ENCODE peak calls at places on chromosomes 4 and X, in six cellular contexts. L is K562, F is HepG2, I is H1, M is GM12891, R is GM12878. K is an unnamed sample.

GRCh38 chr4:138308421-138308820 is 66.3 kb upstream of the SLC7A11 start:
- DNase-seq in L (no peak), F (no peak), I (no peak), M (no peak), R (no peak), K (no peak)

GRCh38 chr4:24240655-24241054 is 343.7 kb downstream of the DHX15 start:
- DNase-seq in L (no peak), F (no peak), I (no peak), M (no peak), R (no peak), K (no peak)

GRCh38 chr4:40276541-40276940 is 58.6 kb upstream of the CHRNA9 start:
- DNase-seq in L (no peak), F (no peak), I (no peak), M (no peak), R (no peak), K (no peak)

GRCh38 chrX:16140448-16140847 is 17.1 kb downstream of the GRPR start:
- DNase-seq in L (no peak), F (no peak), I (no peak), M (no peak), R (no peak), K (no peak)

GRCh38 chr4:125200556-125200955 is 114.2 kb upstream of the FAT4 start:
- DNase-seq in L (no peak), F (no peak), I (no peak), M (no peak), R (no peak), K (no peak)

GRCh38 chrX:136260801-136261200 is 9.6 kb upstream of the MAP7D3 start:
- DNase-seq in L (no peak), F (no peak), I (no peak), M (no peak), R (no peak), K (no peak)

GRCh38 chrX:46117234-46117633 is 428.0 kb downstream of the ZNF674 start:
- DNase-seq in L (no peak), F (no peak), I (no peak), M (no peak), R (no peak), K (no peak)

GRCh38 chr4:67160409-67160808 is 384.9 kb downstream of the CENPC start:
- DNase-seq in L (no peak), F (no peak), I (no peak), M (no peak), R (no peak), K (no peak)

GRCh38 chr4:53273726-53274125 is 92.1 kb downstream of the SCFD2 start:
- DNase-seq in L (no peak), F (no peak), I (no peak), M (no peak), R (no peak), K (no peak)

GRCh38 chr4:82708982-82709381 is 89.6 kb downstream of the SCD5 start:
- DNase-seq in L (no peak), F (no peak), I (no peak), M (no peak), R (no peak), K (no peak)

GRCh38 chrX:122703762-122704161 is 480.3 kb upstream of the GRIA3 start:
- DNase-seq in L (no peak), F (no peak), I (no peak), M (no peak), R (no peak), K (no peak)

GRCh38 chrX:45001038-45001437 is 128.1 kb downstream of the KDM6A start:
- DNase-seq in L (no peak), F (no peak), I (no peak), M (no peak), R (no peak), K (no peak)

GRCh38 chr4:144778364-144778763 is 132.4 kb downstream of the HHIP start:
- DNase-seq in L (no peak), F (no peak), I (no peak), M (no peak), R (no peak), K (no peak)

GRCh38 chrX:74250574-74250973 is 53.4 kb upstream of the ZCCHC13 start:
- DNase-seq in L (no peak), F (no peak), I (no peak), M (no peak), R (no peak), K (no peak)

GRCh38 chrX:103685396-103685795 is 1.1 kb downstream of the MORF4L2 start:
- DNase-seq in L (peak; percentile 16), F (no peak), I (no peak), M (no peak), R (no peak), K (no peak)

GRCh38 chr4:14386196-14386595 is 616.1 kb upstream of the CPEB2 start:
- DNase-seq in L (no peak), F (no peak), I (no peak), M (no peak), R (no peak), K (no peak)

DNA sequence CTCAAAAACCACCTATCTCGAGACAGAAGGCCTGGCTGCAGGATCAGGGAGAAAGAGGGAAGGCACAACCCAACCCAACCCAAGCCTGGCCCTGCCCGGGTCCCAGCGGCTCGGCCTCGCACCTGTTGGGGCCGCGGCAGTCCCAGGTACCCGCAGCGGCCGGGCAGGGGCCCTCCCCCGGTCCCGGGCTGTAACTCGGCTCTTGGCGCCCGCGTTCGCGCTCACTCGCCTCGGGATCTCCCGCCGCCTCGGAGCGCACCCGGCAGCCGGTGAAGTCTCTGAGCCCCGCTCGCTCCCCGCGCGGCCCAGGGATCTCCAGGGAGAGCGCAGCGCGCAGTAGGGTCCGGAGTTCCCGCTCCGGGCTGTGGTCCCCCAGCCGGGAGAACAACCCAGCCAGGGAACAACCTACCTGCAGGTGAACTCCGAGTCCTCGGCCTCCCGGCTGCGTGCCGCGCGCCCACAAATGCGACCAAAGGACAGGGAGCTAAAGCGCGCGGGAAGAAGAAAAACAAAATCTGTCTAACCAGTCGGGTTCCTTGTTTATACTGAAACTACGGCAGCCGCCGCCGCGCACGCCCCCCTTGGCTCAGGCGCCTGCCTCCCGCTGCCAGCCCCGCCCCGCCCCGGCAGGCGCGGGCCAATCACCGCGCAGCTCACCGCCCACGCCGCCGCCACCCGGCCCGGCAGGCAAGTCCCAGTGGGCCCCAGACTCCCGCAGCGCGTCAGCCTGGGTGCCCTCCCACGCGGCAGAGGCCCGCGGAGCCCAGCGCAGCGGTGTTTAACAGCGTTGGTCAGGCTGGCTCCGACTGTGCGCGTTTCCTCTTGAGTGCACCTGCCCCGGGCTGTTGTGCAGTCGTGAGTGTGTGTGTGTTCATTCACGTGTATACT is at the start of gene RASGEF1B:
- DNase-seq in L (peak; percentile 98), F (peak; percentile 32), I (no peak), M (peak; percentile 77), R (peak; percentile 16), K (peak; percentile 80)
- TF ChIP-seq POLR2A in L (no peak), F (no peak), I (no peak), M (no peak), R (peak; percentile 44), K (no peak)

GRCh38 chr4:6372649-6373525 is 99.5 kb downstream of the PPP2R2C start:
- DNase-seq in L (peak; percentile 92), F (peak; percentile 35), I (no peak), M (peak; percentile 72), R (peak; percentile 5), K (peak; percentile 67)
- TF ChIP-seq TAF1 in L (no peak), F (no peak), I (no peak), M (no peak), R (no peak), K (no peak)

GRCh38 chr4:183806341-183806740 is 98.8 kb upstream of the STOX2 start:
- DNase-seq in L (no peak), F (no peak), I (no peak), M (no peak), R (no peak), K (no peak)
- TF ChIP-seq POLR2AphosphoS5 in L (no peak), F (no peak), I (no peak), M (no peak), R (no peak), K (no peak)

DNA sequence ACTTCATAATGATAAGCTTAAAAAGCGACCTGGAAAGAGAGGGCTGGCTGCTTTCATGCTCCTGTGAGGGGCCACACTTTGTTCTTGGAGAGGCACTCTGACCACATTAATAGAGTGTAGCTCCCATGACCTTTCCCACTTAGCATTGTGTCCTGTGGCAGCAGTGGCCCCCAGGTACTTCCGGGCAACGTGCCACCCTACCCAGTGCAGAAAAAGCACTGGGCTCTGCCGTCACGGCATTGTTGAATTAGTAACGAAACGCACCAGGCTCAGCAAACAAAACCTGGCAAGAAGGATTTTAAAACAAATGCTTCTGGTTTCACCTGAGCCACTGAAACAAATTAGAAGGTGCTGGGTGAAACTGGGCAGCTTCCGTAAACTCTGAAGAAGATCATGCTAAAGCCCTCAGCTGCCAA is 5.4 kb upstream of the SORBS2 start:
- DNase-seq in L (no peak), F (peak; percentile 45), I (no peak), M (no peak), R (no peak), K (no peak)
- TF ChIP-seq POLR2A in L (no peak), F (no peak), I (no peak), M (no peak), R (no peak), K (no peak)

GRCh38 chrX:110044531-110045249 is 41.8 kb downstream of the TMEM164 start:
- DNase-seq in L (no peak), F (no peak), I (no peak), M (no peak), R (no peak), K (no peak)
- TF ChIP-seq TAF1 in L (no peak), F (no peak), I (no peak), M (no peak), R (no peak), K (no peak)

GRCh38 chr4:59841698-59842097 is 1358.4 kb upstream of the ADGRL3 start:
- DNase-seq in L (no peak), F (no peak), I (no peak), M (no peak), R (no peak), K (no peak)
- TF ChIP-seq POLR2AphosphoS5 in L (no peak), F (no peak), I (no peak), M (no peak), R (no peak), K (no peak)

GRCh38 chr4:98928505-98929340 is at the start of gene EIF4E:
- DNase-seq in L (peak; percentile 94), F (peak; percentile 98), I (peak; percentile 96), M (peak; percentile 71), R (peak; percentile 96), K (peak; percentile 77)
- TF ChIP-seq POLR2A in L (peak; percentile 92), F (peak; percentile 67), I (peak; percentile 42), M (peak; percentile 71), R (peak; percentile 91), K (peak; percentile 78)

GRCh38 chrX:153857348-153857903 is 27.1 kb upstream of the PDZD4 start:
- DNase-seq in L (peak; percentile 43), F (no peak), I (no peak), M (no peak), R (no peak), K (no peak)
- TF ChIP-seq TAF1 in L (no peak), F (no peak), I (no peak), M (no peak), R (no peak), K (no peak)